ENCODE peak calls at places on chromosomes 6 and 20, in four cellular contexts. R, S, A and W are unnamed samples.
A peak's percentile ranks its signal among the peaks of the same experiment; 100 is the strongest.

GRCh38 chr6:36666726-36667591 is 11.6 kb upstream of the CDKN1A start:
- DNase-seq in A (peak; percentile 97), S (peak; percentile 89), R (peak; percentile 72), W (no peak)

GRCh38 chr6:117550618-117551242 is 51.6 kb downstream of the GOPC start:
- DNase-seq in R (no peak), A (no peak), S (no peak), W (no peak)

GRCh38 chr6:158442309-158442705 is 117.6 kb upstream of the TMEM181 start:
- DNase-seq in S (no peak), R (no peak), A (no peak), W (no peak)

GRCh38 chr6:116763871-116764270 is 1.6 kb downstream of the FAM162B start:
- DNase-seq in S (no peak), A (no peak), R (no peak), W (no peak)

GRCh38 chr6:67680297-67680932 is 954.7 kb upstream of the ADGRB3 start:
- DNase-seq in S (no peak), R (no peak), A (no peak), W (no peak)

GRCh38 chr20:56722042-56722441 is 92.9 kb downstream of the TFAP2C start:
- DNase-seq in S (no peak), R (no peak), A (no peak), W (no peak)

GRCh38 chr6:22556298-22556697 is 13.1 kb upstream of the HDGFL1 start:
- DNase-seq in S (no peak), R (no peak), A (no peak), W (no peak)

GRCh38 chr6:137095651-137096238 is 51.0 kb upstream of the IL20RA start:
- DNase-seq in A (no peak), R (no peak), S (no peak), W (no peak)

GRCh38 chr6:169723200-169723909 is 945 bp downstream of the PHF10 start:
- DNase-seq in A (peak; percentile 76), R (peak; percentile 87), S (peak; percentile 89), W (peak; percentile 85)

GRCh38 chr6:44805239-44805849 is 417.8 kb downstream of the CDC5L start:
- DNase-seq in A (peak; percentile 45), S (no peak), R (no peak), W (no peak)

GRCh38 chr6:31227143-31227542 is 44.7 kb downstream of the HLA-C start:
- DNase-seq in S (no peak), A (peak; percentile 17), R (no peak), W (no peak)

GRCh38 chr20:32585011-32585518 is at the start of gene NOL4L:
- DNase-seq in S (no peak), R (peak; percentile 34), A (peak; percentile 50), W (peak; percentile 66)

GRCh38 chr6:36032245-36032644 is 4.6 kb downstream of the MAPK14 start:
- DNase-seq in A (no peak), R (no peak), S (no peak), W (no peak)

GRCh38 chr20:51156041-51156795 is 133.3 kb upstream of the KCNG1 start:
- DNase-seq in A (peak; percentile 94), R (no peak), S (no peak), W (no peak)

GRCh38 chr6:3292431-3293197 is 33.9 kb downstream of the PSMG4 start:
- DNase-seq in A (no peak), S (peak; percentile 54), R (no peak), W (no peak)

GRCh38 chr6:115545410-115545986 is 515.2 kb downstream of the FRK start:
- DNase-seq in A (no peak), S (no peak), R (peak; percentile 16), W (no peak)

GRCh38 chr6:3359091-3359752 is 97.6 kb downstream of the SLC22A23 start:
- DNase-seq in A (no peak), S (no peak), R (no peak), W (no peak)

GRCh38 chr6:170102038-170102437 is 188.8 kb downstream of the DLL1 start:
- DNase-seq in S (peak; percentile 23), R (no peak), A (no peak), W (no peak)

GRCh38 chr6:170178561-170179477 is 112.1 kb downstream of the DLL1 start:
- DNase-seq in S (no peak), A (peak; percentile 93), R (no peak), W (no peak)

GRCh38 chr6:93968126-93968525 is 548.8 kb upstream of the EPHA7 start:
- DNase-seq in A (no peak), R (no peak), S (no peak), W (no peak)

GRCh38 chr6:33914519-33915120 is 110.8 kb upstream of the MLN start:
- DNase-seq in R (no peak), S (no peak), A (no peak), W (peak; percentile 33)

GRCh38 chr6:138454976-138455706 is 44.2 kb downstream of the NHSL1 start:
- DNase-seq in R (peak; percentile 14), S (no peak), A (no peak), W (peak; percentile 52)

GRCh38 chr6:2665169-2666070 is 85.3 kb downstream of the MYLK4 start:
- DNase-seq in R (no peak), S (no peak), A (peak; percentile 15), W (no peak)

GRCh38 chr6:38319259-38320255 is 320.2 kb downstream of the BTBD9 start:
- DNase-seq in A (no peak), S (no peak), R (no peak), W (no peak)

GRCh38 chr6:23181301-23182110 is 612.1 kb downstream of the HDGFL1 start:
- DNase-seq in A (no peak), S (no peak), R (no peak), W (no peak)

GRCh38 chr6:124963416-124964083 is 1.3 kb downstream of the RNF217 start:
- DNase-seq in A (peak; percentile 46), S (no peak), R (no peak), W (no peak)

GRCh38 chr6:16473184-16473907 is 235.0 kb downstream of the GMPR start:
- DNase-seq in S (no peak), R (no peak), A (no peak), W (no peak)

DNA sequence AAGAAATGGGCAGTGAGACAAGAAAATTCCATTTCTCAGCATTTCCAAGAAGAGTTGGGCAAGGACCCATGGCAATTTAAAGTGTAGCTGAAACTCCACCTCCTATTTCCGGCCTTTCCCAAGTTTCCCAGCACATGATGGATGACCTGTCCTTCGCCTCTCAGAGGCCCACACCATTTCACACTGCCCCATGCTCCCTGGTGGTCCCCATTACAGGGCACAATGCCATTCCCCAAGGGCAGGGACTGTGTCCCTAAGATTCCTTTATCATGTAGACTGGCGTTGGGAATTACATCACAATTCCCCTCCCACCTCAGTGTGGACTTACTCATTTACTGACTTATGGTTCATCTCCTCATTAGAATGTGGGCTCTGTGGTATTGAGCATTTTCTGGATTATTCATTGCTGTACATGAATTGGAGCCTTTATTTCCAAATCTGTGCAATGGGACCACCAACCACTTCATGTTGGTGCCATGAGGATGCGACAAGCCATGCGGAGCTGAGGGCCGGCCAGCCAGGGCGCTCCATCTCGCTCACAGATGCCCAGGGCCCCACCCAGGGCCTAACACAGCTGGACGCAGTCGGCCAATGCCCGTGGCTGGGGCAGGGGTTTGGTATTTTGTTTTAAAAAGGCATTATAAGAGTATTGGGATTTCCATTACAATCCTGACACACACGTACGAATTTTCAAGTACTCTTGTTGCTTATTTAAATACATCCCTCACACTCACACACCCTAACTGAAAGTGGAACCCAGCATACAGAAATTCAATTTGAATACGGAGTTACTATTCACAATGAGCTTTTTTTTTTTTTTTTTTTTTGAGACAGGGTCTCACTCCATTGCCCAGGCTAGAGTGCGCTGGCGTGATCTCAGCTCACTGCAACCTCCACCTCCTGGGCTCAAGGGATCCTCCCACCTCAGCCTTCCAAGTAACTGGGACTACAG is 5.4 kb downstream of the ACSS1 start:
- DNase-seq in S (peak; percentile 83), A (peak; percentile 86), R (no peak), W (no peak)
- H3K4me1 ChIP-seq in S (peaks cover 10% of the 10 kb centered on the region), A (no peaks in the 10 kb centered on the region), R (peaks cover 88% of the 10 kb centered on the region), W (peaks cover 40% of the 10 kb centered on the region)

GRCh38 chr20:2465100-2465499 is 5.5 kb downstream of the SNRPB start:
- DNase-seq in S (no peak), R (no peak), A (no peak), W (no peak)
- H3K36me3 ChIP-seq in S (peaks cover 79% of the 10 kb centered on the region), R (peaks cover 76% of the 10 kb centered on the region), A (peaks cover 73% of the 10 kb centered on the region), W (peaks cover 74% of the 10 kb centered on the region)

GRCh38 chr6:12289655-12290489 is at the start of gene EDN1:
- DNase-seq in A (peak; percentile 93), S (peak; percentile 87), R (peak; percentile 72), W (peak; percentile 63)
- H3K27ac ChIP-seq in A (no peak within 1 kb of the TSS), S (peak within 1 kb of the TSS; percentile 76), R (peak within 1 kb of the TSS; percentile 52), W (no peak within 1 kb of the TSS)

GRCh38 chr6:25404693-25405169 is 125.6 kb downstream of the CARMIL1 start:
- DNase-seq in S (no peak), A (no peak), R (no peak), W (peak; percentile 24)

GRCh38 chr6:25402125-25402524 is 123.0 kb downstream of the CARMIL1 start:
- DNase-seq in A (no peak), R (no peak), S (no peak), W (no peak)

GRCh38 chr6:25405442-25405841 is 126.3 kb downstream of the CARMIL1 start:
- DNase-seq in S (no peak), R (no peak), A (no peak), W (no peak)

GRCh38 chr6:25403150-25403549 is 124.0 kb downstream of the CARMIL1 start:
- DNase-seq in A (no peak), R (no peak), S (no peak), W (no peak)

GRCh38 chr6:25404094-25404493 is 124.9 kb downstream of the CARMIL1 start:
- DNase-seq in S (no peak), R (no peak), A (no peak), W (no peak)
- H3K4me1 ChIP-seq in S (no peaks in the 10 kb centered on the region), R (no peaks in the 10 kb centered on the region), A (peaks cover 8% of the 10 kb centered on the region), W (peaks cover 36% of the 10 kb centered on the region)

GRCh38 chr20:20233041-20233514 is 134.8 kb upstream of the INSM1 start:
- DNase-seq in A (peak; percentile 37), S (no peak), R (no peak), W (no peak)
- H3K36me3 ChIP-seq in A (no peaks in the 10 kb centered on the region), S (no peaks in the 10 kb centered on the region), R (no peaks in the 10 kb centered on the region), W (no peaks in the 10 kb centered on the region)

GRCh38 chr20:58162976-58163375 is 65.5 kb downstream of the ANKRD60 start:
- DNase-seq in S (no peak), R (no peak), A (no peak), W (no peak)
- H3K27ac ChIP-seq in S (no peak overlapping the region), R (no peak overlapping the region), A (no peak overlapping the region), W (no peak overlapping the region)

GRCh38 chr6:96849615-96850014 is 12.3 kb upstream of the GPR63 start:
- DNase-seq in A (no peak), R (no peak), S (no peak), W (no peak)

GRCh38 chr6:96841241-96841824 is 4.1 kb upstream of the GPR63 start:
- DNase-seq in R (no peak), S (no peak), A (no peak), W (no peak)

DNA sequence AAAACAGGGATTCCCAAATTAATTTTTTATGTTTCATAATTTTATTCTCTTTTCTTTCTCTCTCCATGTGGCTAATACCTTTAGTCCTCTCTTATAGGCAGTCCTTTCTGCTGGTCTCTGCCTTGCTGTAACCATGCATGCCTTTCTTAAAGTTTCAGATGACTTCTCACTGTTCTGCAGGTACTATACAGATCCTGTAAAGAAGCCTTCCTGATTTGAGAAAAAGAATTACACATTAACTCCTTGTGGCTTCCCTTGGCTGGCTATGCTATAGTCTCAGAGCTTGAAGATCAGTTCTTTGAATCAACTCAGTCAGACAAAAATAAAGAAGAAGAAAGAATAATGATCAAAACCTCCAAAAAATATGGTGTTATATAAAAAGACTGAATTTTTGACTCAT is 7.3 kb upstream of the GPR63 start:
- DNase-seq in S (no peak), A (no peak), R (no peak), W (no peak)
- H3K4me1 ChIP-seq in S (no peaks in the 10 kb centered on the region), A (no peaks in the 10 kb centered on the region), R (no peaks in the 10 kb centered on the region), W (no peaks in the 10 kb centered on the region)

GRCh38 chr6:161079566-161080262 is 88.1 kb downstream of the MAP3K4 start:
- DNase-seq in A (peak; percentile 64), R (no peak), S (no peak), W (no peak)
- H3K36me3 ChIP-seq in A (peaks cover 35% of the 10 kb centered on the region), R (peaks cover 81% of the 10 kb centered on the region), S (peaks cover 44% of the 10 kb centered on the region), W (peaks cover 27% of the 10 kb centered on the region)